ENCODE peak calls at places on chromosomes 1 and 21, in ten cellular contexts. A is endothelial cell of umbilical vein, J is A549, L is tibial nerve, H is neural progenitor cell, V is spleen, N is IMR-90, Q is lower lobe of right lung, W is fibroblast of lung, I is transverse colon. U is an unnamed sample.

GRCh38 chr1:22828151-22828817 is 117.6 kb downstream of the EPHB2 start:
- DNase-seq in A (no peak), J (no peak), L (no peak), H (no peak), V (peak; percentile 34), N (no peak), Q (no peak), W (no peak), I (no peak), U (no peak)

GRCh38 chr1:36133484-36133883 is 8.5 kb upstream of the COL8A2 start:
- DNase-seq in A (peak; percentile 89), J (peak; percentile 39), L (no peak), H (no peak), V (no peak), N (peak; percentile 94), Q (no peak), W (peak; percentile 91), I (peak; percentile 92), U (peak; percentile 43)

GRCh38 chr1:147168626-147169058 is 3.6 kb downstream of the PRKAB2 start:
- DNase-seq in A (peak; percentile 26), J (no peak), L (no peak), H (no peak), V (no peak), N (peak; percentile 42), Q (no peak), W (peak; percentile 49), I (peak; percentile 73), U (peak; percentile 65)

GRCh38 chr1:175708787-175709186 is 34.6 kb downstream of the TNR start:
- DNase-seq in A (peak; percentile 20), J (peak; percentile 7), L (no peak), H (no peak), V (no peak), N (no peak), Q (no peak), W (no peak), I (no peak), U (no peak)

GRCh38 chr1:24771574-24771973 is 26.3 kb downstream of the CLIC4 start:
- DNase-seq in A (no peak), J (no peak), L (no peak), H (no peak), V (no peak), N (no peak), Q (no peak), W (no peak), I (no peak), U (no peak)

GRCh38 chr21:33936221-33937038 is 20.8 kb upstream of the ATP5PO start:
- DNase-seq in A (no peak), J (no peak), L (no peak), H (no peak), V (no peak), N (no peak), Q (no peak), W (no peak), I (no peak), U (no peak)

GRCh38 chr1:169105434-169106094 is 926 bp upstream of the ATP1B1 start:
- DNase-seq in A (peak; percentile 37), J (peak; percentile 85), L (peak; percentile 26), H (peak; percentile 87), V (peak; percentile 90), N (no peak), Q (peak; percentile 94), W (no peak), I (peak; percentile 96), U (peak; percentile 88)

GRCh38 chr1:228830954-228831481 is 95.7 kb downstream of the RHOU start:
- DNase-seq in A (no peak), J (no peak), L (no peak), H (no peak), V (no peak), N (peak; percentile 65), Q (no peak), W (peak; percentile 45), I (no peak), U (no peak)

GRCh38 chr1:2019162-2019542 is at the start of gene GABRD:
- DNase-seq in A (no peak), J (no peak), L (no peak), H (peak; percentile 68), V (no peak), N (no peak), Q (no peak), W (no peak), I (no peak), U (no peak)

GRCh38 chr1:228087771-228088251 is 5.3 kb downstream of the ARF1 start:
- DNase-seq in A (peak; percentile 94), J (no peak), L (peak; percentile 9), H (no peak), V (peak; percentile 80), N (peak; percentile 65), Q (peak; percentile 53), W (peak; percentile 41), I (peak; percentile 9), U (no peak)

GRCh38 chr1:21560916-21561638 is 51.9 kb downstream of the ALPL start:
- DNase-seq in A (no peak), J (no peak), L (no peak), H (no peak), V (no peak), N (no peak), Q (no peak), W (no peak), I (no peak), U (no peak)

GRCh38 chr1:17318262-17318661 is 10.3 kb downstream of the PADI4 start:
- DNase-seq in A (no peak), J (no peak), L (no peak), H (no peak), V (no peak), N (no peak), Q (no peak), W (no peak), I (no peak), U (no peak)

GRCh38 chr1:114757455-114758250 is at the start of gene CSDE1:
- DNase-seq in A (peak; percentile 99), J (peak; percentile 98), L (peak; percentile 93), H (peak; percentile 100), V (peak; percentile 99), N (peak; percentile 99), Q (peak; percentile 98), W (peak; percentile 99), I (peak; percentile 98), U (peak; percentile 97)
- TF ChIP-seq CTCF in A (peak; percentile 36), J (peak; percentile 28), L (no peak), H (peak; percentile 64), V (no peak), N (peak; percentile 49), Q (peak; percentile 41), W (peak; percentile 16), I (no peak), U (peak; percentile 74)

DNA sequence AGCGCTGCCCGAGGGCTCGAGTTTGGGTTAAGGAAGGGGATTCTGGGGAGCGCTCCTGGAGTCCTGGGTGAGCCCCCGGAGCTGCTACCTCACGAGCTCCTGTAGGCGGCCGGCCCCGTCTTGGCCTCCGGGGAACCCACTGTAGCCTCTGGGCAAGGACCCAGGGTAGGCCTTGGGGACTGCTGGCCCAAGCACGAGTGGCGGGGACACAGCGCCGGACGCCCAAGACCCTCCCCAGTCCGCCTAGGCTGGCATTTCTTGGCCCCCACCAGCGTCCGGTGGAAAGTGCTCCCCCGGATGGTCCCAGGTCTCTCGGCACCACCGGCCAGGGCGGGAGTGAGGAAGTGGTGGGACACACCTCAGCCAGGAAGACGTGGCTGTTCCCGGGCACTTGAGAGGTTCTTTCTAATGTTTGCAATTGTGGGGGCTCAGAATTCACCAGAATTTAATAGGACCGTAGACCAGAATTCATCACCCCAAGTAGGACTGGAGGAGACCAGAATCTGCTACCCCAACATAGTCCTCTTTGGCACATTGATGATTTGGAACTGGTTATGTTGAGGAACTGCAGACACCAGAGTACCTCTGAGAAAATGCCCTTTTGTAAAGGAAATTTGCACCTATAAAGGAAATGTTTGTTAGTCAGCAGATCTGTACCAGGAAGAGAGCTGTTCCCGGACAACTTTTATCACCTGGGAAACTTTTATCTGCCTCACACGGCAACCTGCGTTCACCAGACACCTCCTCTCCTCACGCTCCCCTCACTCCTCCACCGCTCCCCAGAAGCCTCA is 652 bp upstream of the TMPRSS2 start:
- DNase-seq in A (no peak), J (no peak), L (no peak), H (no peak), V (no peak), N (no peak), Q (no peak), W (no peak), I (no peak), U (no peak)
- H3K4me3 ChIP-seq in A (no peak overlapping the region), J (peak overlapping the region; percentile 41), L (peak overlapping the region; percentile 23), H (peak overlapping the region; percentile 68), V (no peak overlapping the region), N (no peak overlapping the region), Q (peak overlapping the region; percentile 60), W (no peak overlapping the region), I (peak overlapping the region; percentile 13), U (no peak overlapping the region)

GRCh38 chr1:111216751-111217150 is 10.8 kb upstream of the CHI3L2 start:
- DNase-seq in A (no peak), J (no peak), L (no peak), H (no peak), V (no peak), N (no peak), Q (no peak), W (no peak), I (no peak), U (no peak)

GRCh38 chr1:111218947-111219346 is 8.6 kb upstream of the CHI3L2 start:
- DNase-seq in A (no peak), J (no peak), L (no peak), H (no peak), V (no peak), N (no peak), Q (no peak), W (no peak), I (no peak), U (no peak)

GRCh38 chr1:111214884-111215283 is 12.6 kb upstream of the CHI3L2 start:
- DNase-seq in A (no peak), J (no peak), L (no peak), H (no peak), V (no peak), N (no peak), Q (no peak), W (no peak), I (no peak), U (no peak)

GRCh38 chr1:111219466-111220286 is 7.8 kb upstream of the CHI3L2 start:
- DNase-seq in A (no peak), J (no peak), L (no peak), H (peak; percentile 87), V (peak; percentile 84), N (no peak), Q (no peak), W (no peak), I (peak; percentile 41), U (no peak)

GRCh38 chr1:111217183-111217910 is 10.2 kb upstream of the CHI3L2 start:
- DNase-seq in A (no peak), J (no peak), L (no peak), H (no peak), V (no peak), N (no peak), Q (no peak), W (no peak), I (no peak), U (no peak)
- H3K4me1 ChIP-seq in A (no peaks in the 10 kb centered on the region), J (no peaks in the 10 kb centered on the region), L (peaks cover 7% of the 10 kb centered on the region), H (peaks cover 42% of the 10 kb centered on the region), V (peaks cover 55% of the 10 kb centered on the region), N (peaks cover 6% of the 10 kb centered on the region), Q (peaks cover 62% of the 10 kb centered on the region), W (no peaks in the 10 kb centered on the region), I (peaks cover under 1% of the 10 kb centered on the region), U (no peaks in the 10 kb centered on the region)

DNA sequence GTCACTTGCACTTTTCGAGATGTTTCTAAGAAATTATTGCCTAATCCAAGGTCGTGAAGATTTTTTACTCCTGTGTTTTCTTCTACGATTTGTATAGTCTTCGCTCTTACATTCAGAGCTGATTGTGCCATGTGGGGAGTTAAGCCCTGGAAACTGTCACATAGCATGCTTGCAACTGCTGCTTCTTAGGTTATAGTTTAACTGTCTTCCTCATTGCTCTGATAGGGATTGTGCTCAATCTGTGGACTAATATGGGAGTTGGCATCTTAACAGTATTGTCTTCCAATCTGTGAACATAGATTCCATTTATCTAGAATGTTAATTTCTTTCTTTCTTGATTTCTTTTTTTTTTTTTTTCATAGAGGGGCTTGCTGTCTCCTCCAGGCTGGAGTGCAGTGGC is 34.8 kb upstream of the CAMTA1 start:
- DNase-seq in A (no peak), J (no peak), L (no peak), H (no peak), V (no peak), N (no peak), Q (no peak), W (no peak), I (no peak), U (no peak)
- TF ChIP-seq CTCF in A (no peak), J (no peak), L (no peak), H (no peak), V (no peak), N (no peak), Q (no peak), W (no peak), I (no peak), U (no peak)